ENCODE peak calls at places on chromosome 12, in nine cellular contexts. O is WTC11; H is CD14-positive monocyte; F is CD8-positive, alpha-beta T cell; T is Panc1; I is astrocyte of the spinal cord; Y is B cell; Z is AG09309; B is AG04450. S is an unnamed sample.

GRCh38 chr12:3129301-3130052 is 52.3 kb downstream of the TSPAN9 start:
- DNase-seq in O (no peak), H (no peak), F (no peak), T (no peak), I (peak; percentile 87), Y (no peak), Z (peak; percentile 49), B (no peak), S (no peak)

GRCh38 chr12:107109726-107110518 is 16.6 kb upstream of the CRY1 start:
- DNase-seq in O (no peak), H (no peak), F (no peak), T (no peak), I (peak; percentile 14), Y (no peak), Z (no peak), B (no peak), S (no peak)

GRCh38 chr12:89951050-89951693 is 242.5 kb upstream of the ATP2B1 start:
- DNase-seq in O (no peak), H (no peak), F (no peak), T (no peak), I (peak; percentile 60), Y (peak; percentile 60), Z (no peak), B (no peak), S (no peak)

GRCh38 chr12:108839890-108840230 is 17.5 kb downstream of the SSH1 start:
- DNase-seq in O (no peak), H (no peak), F (no peak), T (no peak), I (no peak), Y (no peak), Z (no peak), B (no peak), S (no peak)

GRCh38 chr12:80364056-80364455 is 80.0 kb upstream of the PTPRQ start:
- DNase-seq in O (no peak), H (no peak), F (no peak), T (no peak), I (peak; percentile 23), Y (no peak), Z (no peak), B (no peak), S (no peak)

GRCh38 chr12:102480401-102480800 is at the start of gene IGF1:
- DNase-seq in O (no peak), H (no peak), F (no peak), T (no peak), I (peak; percentile 33), Y (no peak), Z (no peak), B (no peak), S (no peak)

GRCh38 chr12:115749485-115749884 is 528.0 kb downstream of the MED13L start:
- DNase-seq in O (no peak), H (no peak), F (no peak), T (no peak), I (no peak), Y (no peak), Z (no peak), B (no peak), S (no peak)

GRCh38 chr12:52370906-52371608 is 3.8 kb upstream of the KRT85 start:
- DNase-seq in O (no peak), H (peak; percentile 23), F (no peak), T (no peak), I (no peak), Y (no peak), Z (peak; percentile 28), B (no peak), S (no peak)

GRCh38 chr12:110316861-110317260 is 35.8 kb downstream of the ATP2A2 start:
- DNase-seq in O (no peak), H (no peak), F (no peak), T (no peak), I (peak; percentile 77), Y (no peak), Z (peak; percentile 85), B (peak; percentile 56), S (no peak)

GRCh38 chr12:30850684-30851083 is 75.9 kb upstream of the TSPAN11 start:
- DNase-seq in O (peak; percentile 53), H (no peak), F (no peak), T (no peak), I (no peak), Y (peak; percentile 24), Z (no peak), B (no peak), S (no peak)

GRCh38 chr12:3107954-3108353 is 30.8 kb downstream of the TSPAN9 start:
- DNase-seq in O (no peak), H (no peak), F (no peak), T (no peak), I (no peak), Y (no peak), Z (no peak), B (no peak), S (no peak)

GRCh38 chr12:68577949-68578348 is 32.8 kb upstream of the RAP1B start:
- DNase-seq in O (no peak), H (no peak), F (no peak), T (no peak), I (no peak), Y (no peak), Z (no peak), B (no peak), S (no peak)

GRCh38 chr12:18700254-18700653 is 37.6 kb downstream of the PLCZ1 start:
- DNase-seq in O (no peak), H (no peak), F (no peak), T (no peak), I (peak; percentile 85), Y (no peak), Z (peak; percentile 91), B (peak; percentile 82), S (no peak)

DNA sequence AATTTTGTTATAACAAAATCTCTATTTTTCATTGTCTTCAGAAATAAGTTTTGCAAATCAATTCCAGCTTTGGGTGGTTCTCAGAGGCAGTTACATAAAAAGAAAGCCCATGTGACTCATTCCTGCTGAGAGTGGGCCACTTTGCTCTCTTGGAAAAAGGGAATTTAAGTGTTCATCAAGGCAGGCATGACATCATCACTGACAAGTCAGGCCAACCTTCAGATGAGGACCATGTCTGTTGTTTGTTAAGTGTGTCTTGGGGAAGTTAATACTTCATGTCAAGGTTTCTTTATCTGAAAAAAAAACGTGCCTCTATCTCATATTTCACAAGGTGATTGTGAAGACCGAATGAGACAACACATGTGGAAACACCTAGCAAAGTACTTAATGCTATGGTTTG is 519.8 kb upstream of the TMPO start:
- DNase-seq in O (no peak), H (no peak), F (no peak), T (no peak), I (no peak), Y (no peak), Z (no peak), B (no peak), S (no peak)
- TF ChIP-seq CTCF in O (no peak), H (no peak), F (no peak), T (no peak), I (no peak), Y (no peak), Z (no peak), B (no peak), S (no peak)

GRCh38 chr12:7349418-7349817 is 45.5 kb downstream of the ACSM4 start:
- DNase-seq in O (no peak), H (no peak), F (no peak), T (no peak), I (no peak), Y (no peak), Z (no peak), B (no peak), S (no peak)

GRCh38 chr12:7345232-7345631 is 41.4 kb downstream of the ACSM4 start:
- DNase-seq in O (no peak), H (no peak), F (no peak), T (no peak), I (no peak), Y (no peak), Z (no peak), B (no peak), S (no peak)

GRCh38 chr12:7344831-7345230 is 41.0 kb downstream of the ACSM4 start:
- DNase-seq in O (no peak), H (no peak), F (no peak), T (no peak), I (no peak), Y (no peak), Z (no peak), B (no peak), S (no peak)

GRCh38 chr12:7351177-7351576 is 47.3 kb downstream of the ACSM4 start:
- DNase-seq in O (no peak), H (no peak), F (no peak), T (no peak), I (no peak), Y (no peak), Z (no peak), B (no peak), S (no peak)

DNA sequence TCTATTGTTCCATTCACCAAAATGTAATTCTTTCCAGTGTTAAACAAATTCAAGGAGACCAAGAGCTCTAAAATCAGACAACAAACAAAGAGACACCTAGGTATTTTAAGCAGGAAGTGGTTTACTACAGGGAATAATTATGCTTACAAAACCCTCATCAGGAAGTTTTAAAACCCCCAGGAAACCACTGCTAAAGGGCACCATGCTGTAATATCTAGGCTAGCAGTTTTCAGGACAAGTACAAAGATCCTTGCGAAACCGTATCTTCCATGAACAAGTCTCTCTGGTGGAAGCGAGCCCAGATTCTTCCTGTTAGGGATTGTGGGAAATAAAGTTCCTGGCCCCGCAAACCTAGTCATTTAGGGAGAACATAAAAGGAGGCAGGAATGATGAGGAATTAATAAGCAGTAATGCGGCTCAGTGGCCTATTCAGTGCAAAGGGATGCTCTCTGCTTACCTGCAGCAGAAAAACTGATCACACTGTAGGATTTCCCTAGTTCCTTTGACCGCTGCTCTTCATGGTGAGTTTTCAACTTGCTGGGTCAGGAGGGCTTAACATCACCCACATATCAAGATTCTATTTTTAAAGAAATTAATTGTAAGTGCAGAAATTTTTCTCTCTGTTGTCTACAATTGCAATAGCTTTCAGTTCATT is 42.8 kb downstream of the ACSM4 start:
- DNase-seq in O (no peak), H (no peak), F (no peak), T (no peak), I (no peak), Y (no peak), Z (no peak), B (no peak), S (no peak)
- TF ChIP-seq CTCF in O (no peak), H (no peak), F (no peak), T (no peak), I (no peak), Y (no peak), Z (no peak), B (no peak), S (no peak)

GRCh38 chr12:53481957-53482586 is 17.2 kb downstream of the MAP3K12 start:
- DNase-seq in O (peak; percentile 19), H (no peak), F (no peak), T (no peak), I (no peak), Y (no peak), Z (no peak), B (no peak), S (no peak)
- TF ChIP-seq CTCF in O (peak; percentile 13), H (no peak), F (peak; percentile 34), T (no peak), I (peak; percentile 24), Y (peak; percentile 39), Z (no peak), B (peak; percentile 31), S (peak; percentile 32)

GRCh38 chr12:91588874-91589454 is 406.3 kb upstream of the DCN start:
- DNase-seq in O (no peak), H (no peak), F (no peak), T (no peak), I (no peak), Y (no peak), Z (no peak), B (no peak), S (no peak)

GRCh38 chr12:91594715-91595114 is 412.1 kb upstream of the DCN start:
- DNase-seq in O (no peak), H (no peak), F (no peak), T (no peak), I (no peak), Y (no peak), Z (no peak), B (no peak), S (no peak)

GRCh38 chr12:91590991-91591987 is 408.7 kb upstream of the DCN start:
- DNase-seq in O (no peak), H (no peak), F (no peak), T (no peak), I (no peak), Y (no peak), Z (no peak), B (no peak), S (no peak)
- TF ChIP-seq CTCF in O (no peak), H (no peak), F (no peak), T (no peak), I (no peak), Y (no peak), Z (no peak), B (no peak), S (no peak)

S was measured in progenitor cell of endocrine pancreas.